ENCODE peak calls at places on chromosomes 7 and 10, in six cellular contexts. H is esophagus squamous epithelium, R is A549, G is IMR-90, C is testis, M is transverse colon. I is an unnamed sample.

GRCh38 chr7:100443096-100443840 is 7.0 kb upstream of the PPP1R35 start:
- DNase-seq in H (no peak), R (no peak), G (no peak), C (no peak), M (no peak), I (no peak)

GRCh38 chr7:159114096-159114495 is 30.6 kb downstream of the VIPR2 start:
- DNase-seq in H (no peak), R (no peak), G (no peak), C (no peak), M (no peak), I (peak)

GRCh38 chr10:117541405-117541908 is 1.1 kb upstream of the EMX2 start:
- DNase-seq in H (no peak), R (no peak), G (no peak), C (peak), M (no peak), I (no peak)

GRCh38 chr7:150734293-150734692 is 2.9 kb upstream of the GIMAP5 start:
- DNase-seq in H (no peak), R (no peak), G (no peak), C (no peak), M (no peak), I (no peak)

GRCh38 chr7:12729112-12729511 is 41.7 kb downstream of the ARL4A start:
- DNase-seq in H (no peak), R (no peak), G (peak), C (peak), M (peak), I (peak)

GRCh38 chr10:4847580-4848020 is 21.6 kb downstream of the AKR1E2 start:
- DNase-seq in H (no peak), R (peak), G (peak), C (no peak), M (no peak), I (no peak)

GRCh38 chr10:46325021-46325420 is 38.2 kb downstream of the ANTXRL start:
- DNase-seq in H (no peak), R (no peak), G (peak), C (no peak), M (no peak), I (no peak)

GRCh38 chr10:48605786-48606529 is 1.1 kb upstream of the ARHGAP22 start:
- DNase-seq in H (no peak), R (no peak), G (peak), C (no peak), M (no peak), I (no peak)

GRCh38 chr10:30095811-30096422 is 36.5 kb upstream of the JCAD start:
- DNase-seq in H (no peak), R (no peak), G (no peak), C (no peak), M (no peak), I (no peak)

GRCh38 chr10:113922787-113923570 is 68.5 kb downstream of the NHLRC2 start:
- DNase-seq in H (no peak), R (no peak), G (no peak), C (no peak), M (no peak), I (no peak)

GRCh38 chr10:71426058-71426605 is 29.4 kb downstream of the CDH23 start:
- DNase-seq in H (no peak), R (no peak), G (no peak), C (no peak), M (no peak), I (no peak)

GRCh38 chr10:47206449-47207279 is 93.3 kb upstream of the GDF10 start:
- DNase-seq in H (no peak), R (no peak), G (no peak), C (no peak), M (no peak), I (no peak)

GRCh38 chr7:116569737-116570136 is 44.9 kb downstream of the CAV1 start:
- DNase-seq in H (no peak), R (no peak), G (peak), C (no peak), M (no peak), I (no peak)

GRCh38 chr10:112689327-112689726 is 242.3 kb downstream of the VTI1A start:
- DNase-seq in H (no peak), R (peak), G (peak), C (no peak), M (peak), I (peak)

GRCh38 chr10:8386781-8387180 is 332.3 kb downstream of the GATA3 start:
- DNase-seq in H (no peak), R (no peak), G (no peak), C (no peak), M (no peak), I (no peak)

GRCh38 chr7:74061840-74062539 is 21.6 kb upstream of the LIMK1 start:
- DNase-seq in H (peak), R (peak), G (peak), C (peak), M (peak), I (peak)

GRCh38 chr10:48801026-48801425 is 116.4 kb downstream of the WDFY4 start:
- DNase-seq in H (no peak), R (no peak), G (no peak), C (no peak), M (no peak), I (no peak)

GRCh38 chr7:133978502-133979295 is 148.4 kb upstream of the LRGUK start:
- DNase-seq in H (no peak), R (no peak), G (no peak), C (no peak), M (no peak), I (no peak)

GRCh38 chr7:34165927-34166550 is 260.7 kb downstream of the BMPER start:
- DNase-seq in H (no peak), R (peak), G (peak), C (no peak), M (no peak), I (no peak)

GRCh38 chr7:33145174-33145573 is 15.8 kb downstream of the BBS9 start:
- DNase-seq in H (no peak), R (no peak), G (no peak), C (no peak), M (no peak), I (no peak)
- H3K27ac ChIP-seq in H (no peak), R (no peak), G (no peak), C (no peak), M (no peak), I (no peak)

GRCh38 chr7:44823266-44823781 is 24.6 kb downstream of the H2AZ2 start:
- DNase-seq in H (no peak), R (no peak), G (no peak), C (no peak), M (no peak), I (no peak)
- TF ChIP-seq POLR2A in H (no peak), R (no peak), G (no peak), C (no peak), M (no peak), I (no peak)

GRCh38 chr10:59373071-59373470 is 10.7 kb upstream of the FAM13C start:
- DNase-seq in H (no peak), R (no peak), G (peak), C (no peak), M (no peak), I (no peak)

GRCh38 chr10:59376817-59377340 is 14.5 kb upstream of the FAM13C start:
- DNase-seq in H (no peak), R (no peak), G (no peak), C (no peak), M (no peak), I (no peak)

GRCh38 chr10:59375990-59376389 is 13.6 kb upstream of the FAM13C start:
- DNase-seq in H (no peak), R (no peak), G (no peak), C (no peak), M (no peak), I (no peak)

GRCh38 chr10:59372543-59372942 is 10.2 kb upstream of the FAM13C start:
- DNase-seq in H (no peak), R (no peak), G (peak), C (no peak), M (no peak), I (no peak)
- H3K27ac ChIP-seq in H (no peak), R (no peak), G (no peak), C (no peak), M (no peak), I (peak)

GRCh38 chr7:139647085-139647484 is 123.6 kb downstream of the CLEC2L start:
- DNase-seq in H (no peak), R (no peak), G (no peak), C (no peak), M (no peak), I (no peak)
- TF ChIP-seq POLR2A in H (no peak), R (no peak), G (no peak), C (no peak), M (no peak), I (no peak)

I was measured in heart left ventricle.